ENCODE peak calls at places on chromosomes 6 and 20, in seven cellular contexts. D is A549; G is ascending aorta; T is breast epithelium; B is CD8-positive, alpha-beta T cell; R is bronchial epithelial cell; N is fibroblast of pulmonary artery. A is an unnamed sample.

GRCh38 chr6:109001554-109001953 is 93.1 kb downstream of the SESN1 start:
- DNase-seq in T (no peak), R (no peak), B (no peak), D (no peak), N (no peak), G (no peak), A (peak; percentile 12)

GRCh38 chr6:27836783-27837635 is 75.2 kb downstream of the OR2B2 start:
- DNase-seq in G (peak; percentile 77), B (peak; percentile 72), D (no peak), N (peak; percentile 89), R (peak; percentile 81), T (no peak), A (peak; percentile 90)

GRCh38 chr20:58233881-58234528 is 5.6 kb upstream of the ANKRD60 start:
- DNase-seq in R (no peak), N (no peak), G (no peak), B (no peak), T (no peak), D (peak; percentile 44), A (peak; percentile 19)

GRCh38 chr20:62320581-62321354 is 18.0 kb downstream of the ADRM1 start:
- DNase-seq in B (peak; percentile 15), D (peak; percentile 37), G (no peak), T (no peak), R (no peak), N (no peak), A (no peak)

GRCh38 chr20:41249781-41250281 is 67.7 kb downstream of the ZHX3 start:
- DNase-seq in R (peak; percentile 41), N (peak; percentile 82), B (no peak), D (no peak), T (no peak), G (no peak), A (peak; percentile 29)

GRCh38 chr6:47033029-47033796 is 8.9 kb downstream of the ADGRF1 start:
- DNase-seq in G (no peak), R (no peak), T (no peak), N (no peak), B (no peak), D (no peak), A (no peak)

GRCh38 chr6:146526192-146526591 is 17.4 kb upstream of the RAB32 start:
- DNase-seq in D (no peak), T (no peak), G (no peak), B (no peak), R (peak; percentile 24), N (peak; percentile 56), A (peak; percentile 57)

GRCh38 chr6:303263-303662 is 11.0 kb downstream of the DUSP22 start:
- DNase-seq in R (no peak), N (no peak), B (no peak), T (no peak), G (no peak), D (no peak), A (no peak)

GRCh38 chr6:112691289-112691688 is 344.2 kb downstream of the RFPL4B start:
- DNase-seq in D (peak; percentile 13), T (no peak), G (no peak), R (peak; percentile 92), N (peak; percentile 76), B (no peak), A (peak; percentile 95)

GRCh38 chr6:155091756-155092155 is 96.6 kb downstream of the TIAM2 start:
- DNase-seq in N (no peak), D (no peak), B (no peak), R (no peak), G (no peak), T (no peak), A (no peak)

GRCh38 chr6:37005061-37005810 is at the start of gene FGD2:
- DNase-seq in N (no peak), R (no peak), T (no peak), D (no peak), G (no peak), B (no peak), A (no peak)
- H3K4me3 ChIP-seq in N (no peak within 1 kb of the TSS), R (no peak within 1 kb of the TSS), T (peak within 1 kb of the TSS; percentile 33), D (no peak within 1 kb of the TSS), G (peak within 1 kb of the TSS; percentile 50), B (no peak within 1 kb of the TSS), A (no peak within 1 kb of the TSS)

DNA sequence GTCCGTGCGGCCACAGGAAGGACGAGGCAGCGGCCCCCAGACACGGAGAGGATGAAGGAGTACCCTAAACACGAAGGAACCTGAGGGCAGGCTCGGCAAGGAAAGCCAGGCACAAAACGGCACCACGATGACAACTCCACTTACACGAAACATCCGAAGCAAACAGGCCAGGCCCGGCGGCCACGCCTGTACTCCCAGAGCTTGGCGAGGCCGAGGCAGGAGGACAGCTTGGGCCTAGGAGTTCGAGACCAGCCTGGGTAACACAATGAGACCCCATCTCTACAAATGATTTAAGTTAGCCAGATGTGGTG is 13.4 kb downstream of the KCNQ2 start:
- DNase-seq in N (no peak), G (no peak), R (no peak), D (no peak), B (no peak), T (no peak), A (no peak)
- TF ChIP-seq CTCF in N (no peak), G (no peak), R (no peak), D (no peak), B (no peak), T (no peak), A (no peak)

DNA sequence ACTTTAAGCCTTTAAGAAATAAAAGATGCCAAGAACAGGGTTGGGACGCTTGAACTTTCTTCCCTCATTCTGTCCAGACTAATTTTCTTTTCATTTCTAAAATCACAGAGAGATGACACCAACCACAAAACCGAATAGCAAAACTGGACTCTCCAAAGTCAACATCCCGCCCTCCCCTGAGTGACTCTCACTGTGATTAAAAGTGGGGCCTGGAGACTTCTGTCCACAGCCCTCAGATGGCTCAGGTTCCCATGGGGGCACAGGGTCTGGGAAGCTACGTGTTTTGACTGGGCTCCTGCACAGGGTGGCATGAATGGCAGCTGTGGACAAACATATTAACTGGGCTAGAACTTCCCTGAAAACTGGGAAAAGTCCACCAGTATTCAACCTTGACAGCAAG is 6.3 kb downstream of the FRMD1 start:
- DNase-seq in B (no peak), T (no peak), N (no peak), D (no peak), R (no peak), G (no peak), A (no peak)
- H3K4me3 ChIP-seq in B (no peak overlapping the region), T (no peak overlapping the region), N (no peak overlapping the region), D (no peak overlapping the region), R (no peak overlapping the region), G (no peak overlapping the region), A (no peak overlapping the region)

GRCh38 chr20:63829943-63830820 is 882 bp downstream of the ZBTB46 start:
- DNase-seq in T (no peak), B (no peak), D (no peak), N (no peak), R (no peak), G (no peak), A (no peak)

GRCh38 chr20:63828124-63828523 is 2.9 kb downstream of the ZBTB46 start:
- DNase-seq in T (no peak), B (no peak), D (no peak), G (no peak), N (no peak), R (no peak), A (no peak)

GRCh38 chr20:63828545-63828944 is 2.5 kb downstream of the ZBTB46 start:
- DNase-seq in T (no peak), R (no peak), N (no peak), D (no peak), G (no peak), B (no peak), A (no peak)

GRCh38 chr20:63829598-63829942 is 1.5 kb downstream of the ZBTB46 start:
- DNase-seq in R (no peak), N (no peak), D (no peak), T (no peak), G (no peak), B (no peak), A (no peak)

DNA sequence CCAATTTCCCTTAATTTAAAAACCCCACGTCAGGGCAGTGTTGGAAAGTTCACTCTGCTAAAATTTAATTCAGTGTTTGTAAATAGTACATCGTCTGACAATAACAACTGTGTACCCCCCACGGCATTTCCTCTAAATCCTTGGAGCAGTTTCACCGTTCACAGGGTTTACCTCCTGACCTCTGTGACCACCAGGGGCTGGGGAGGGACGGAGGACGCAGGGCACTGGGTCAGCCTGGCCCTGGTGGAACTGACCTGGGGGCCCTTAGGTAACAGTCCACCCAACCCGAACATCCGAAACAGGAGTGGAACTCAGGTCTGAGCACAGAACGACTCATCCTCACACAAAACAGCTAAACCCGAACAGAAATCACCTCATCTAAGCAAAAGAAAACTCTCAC is 2.1 kb downstream of the ZBTB46 start:
- DNase-seq in T (no peak), B (no peak), D (no peak), N (no peak), R (no peak), G (no peak), A (no peak)
- TF ChIP-seq CTCF in T (no peak), B (no peak), D (no peak), N (no peak), R (no peak), G (no peak), A (no peak)